ENCODE peak calls at places on chromosomes 2 and 18, in eight cellular contexts. One of them, this sample, is unnamed.

GRCh38 chr2:182167882-182168281 is 182.2 kb downstream of the PPP1R1C start:
- DNase-seq in neural progenitor cell: no peak
- DNase-seq in AG04450: no peak
- DNase-seq in activated CD8-positive, alpha-beta T cell treated with anti-CD3 and anti-CD28 coated beads for 36 hours: no peak
- DNase-seq in mesothelial cell of epicardium: no peak
- DNase-seq in fibroblast of pulmonary artery: peak
- DNase-seq in GM06990: no peak
- DNase-seq in fibroblast of the aortic adventitia: no peak
- DNase-seq in this sample: no peak

GRCh38 chr2:38700881-38701458 is 35.1 kb downstream of the GALM start:
- DNase-seq in neural progenitor cell: no peak
- DNase-seq in AG04450: peak
- DNase-seq in activated CD8-positive, alpha-beta T cell treated with anti-CD3 and anti-CD28 coated beads for 36 hours: no peak
- DNase-seq in mesothelial cell of epicardium: no peak
- DNase-seq in fibroblast of pulmonary artery: no peak
- DNase-seq in GM06990: no peak
- DNase-seq in fibroblast of the aortic adventitia: no peak
- DNase-seq in this sample: no peak

GRCh38 chr2:177187631-177188312 is 24.8 kb upstream of the HNRNPA3 start:
- DNase-seq in neural progenitor cell: no peak
- DNase-seq in AG04450: no peak
- DNase-seq in activated CD8-positive, alpha-beta T cell treated with anti-CD3 and anti-CD28 coated beads for 36 hours: no peak
- DNase-seq in mesothelial cell of epicardium: no peak
- DNase-seq in fibroblast of pulmonary artery: peak
- DNase-seq in GM06990: no peak
- DNase-seq in fibroblast of the aortic adventitia: peak
- DNase-seq in this sample: no peak

GRCh38 chr18:48300463-48300961 is 108.7 kb downstream of the ZBTB7C start:
- DNase-seq in neural progenitor cell: peak
- DNase-seq in AG04450: no peak
- DNase-seq in activated CD8-positive, alpha-beta T cell treated with anti-CD3 and anti-CD28 coated beads for 36 hours: peak
- DNase-seq in mesothelial cell of epicardium: no peak
- DNase-seq in fibroblast of pulmonary artery: no peak
- DNase-seq in GM06990: no peak
- DNase-seq in fibroblast of the aortic adventitia: no peak
- DNase-seq in this sample: no peak

GRCh38 chr2:23135481-23136100 is 249.4 kb upstream of the KLHL29 start:
- DNase-seq in neural progenitor cell: peak
- DNase-seq in AG04450: no peak
- DNase-seq in activated CD8-positive, alpha-beta T cell treated with anti-CD3 and anti-CD28 coated beads for 36 hours: no peak
- DNase-seq in mesothelial cell of epicardium: no peak
- DNase-seq in fibroblast of pulmonary artery: no peak
- DNase-seq in GM06990: no peak
- DNase-seq in fibroblast of the aortic adventitia: peak
- DNase-seq in this sample: no peak

GRCh38 chr2:112690853-112691390 is 29.9 kb upstream of the NT5DC4 start:
- DNase-seq in neural progenitor cell: peak
- DNase-seq in AG04450: no peak
- DNase-seq in activated CD8-positive, alpha-beta T cell treated with anti-CD3 and anti-CD28 coated beads for 36 hours: peak
- DNase-seq in mesothelial cell of epicardium: no peak
- DNase-seq in fibroblast of pulmonary artery: peak
- DNase-seq in GM06990: peak
- DNase-seq in fibroblast of the aortic adventitia: peak
- DNase-seq in this sample: peak

GRCh38 chr2:159090514-159091201 is 122.2 kb downstream of the TANC1 start:
- DNase-seq in neural progenitor cell: no peak
- DNase-seq in AG04450: no peak
- DNase-seq in activated CD8-positive, alpha-beta T cell treated with anti-CD3 and anti-CD28 coated beads for 36 hours: no peak
- DNase-seq in mesothelial cell of epicardium: no peak
- DNase-seq in fibroblast of pulmonary artery: peak
- DNase-seq in GM06990: no peak
- DNase-seq in fibroblast of the aortic adventitia: peak
- DNase-seq in this sample: peak

GRCh38 chr2:182647499-182647787 is 68.6 kb upstream of the DNAJC10 start:
- DNase-seq in neural progenitor cell: no peak
- DNase-seq in AG04450: no peak
- DNase-seq in activated CD8-positive, alpha-beta T cell treated with anti-CD3 and anti-CD28 coated beads for 36 hours: no peak
- DNase-seq in mesothelial cell of epicardium: no peak
- DNase-seq in fibroblast of pulmonary artery: no peak
- DNase-seq in GM06990: no peak
- DNase-seq in fibroblast of the aortic adventitia: no peak
- DNase-seq in this sample: no peak

GRCh38 chr2:71880846-71881610 is 266.6 kb downstream of the CYP26B1 start:
- DNase-seq in neural progenitor cell: no peak
- DNase-seq in AG04450: no peak
- DNase-seq in activated CD8-positive, alpha-beta T cell treated with anti-CD3 and anti-CD28 coated beads for 36 hours: no peak
- DNase-seq in mesothelial cell of epicardium: peak
- DNase-seq in fibroblast of pulmonary artery: peak
- DNase-seq in GM06990: no peak
- DNase-seq in fibroblast of the aortic adventitia: peak
- DNase-seq in this sample: no peak

GRCh38 chr2:54570925-54571694 is 115.0 kb downstream of the SPTBN1 start:
- DNase-seq in neural progenitor cell: no peak
- DNase-seq in AG04450: peak
- DNase-seq in activated CD8-positive, alpha-beta T cell treated with anti-CD3 and anti-CD28 coated beads for 36 hours: peak
- DNase-seq in mesothelial cell of epicardium: no peak
- DNase-seq in fibroblast of pulmonary artery: peak
- DNase-seq in GM06990: peak
- DNase-seq in fibroblast of the aortic adventitia: peak
- DNase-seq in this sample: peak

GRCh38 chr2:1234731-1235308 is 178.4 kb upstream of the TPO start:
- DNase-seq in neural progenitor cell: no peak
- DNase-seq in AG04450: no peak
- DNase-seq in activated CD8-positive, alpha-beta T cell treated with anti-CD3 and anti-CD28 coated beads for 36 hours: no peak
- DNase-seq in mesothelial cell of epicardium: no peak
- DNase-seq in fibroblast of pulmonary artery: peak
- DNase-seq in GM06990: no peak
- DNase-seq in fibroblast of the aortic adventitia: no peak
- DNase-seq in this sample: no peak

GRCh38 chr2:27020337-27020948 is 12.3 kb upstream of the TMEM214 start:
- DNase-seq in neural progenitor cell: no peak
- DNase-seq in AG04450: no peak
- DNase-seq in activated CD8-positive, alpha-beta T cell treated with anti-CD3 and anti-CD28 coated beads for 36 hours: no peak
- DNase-seq in mesothelial cell of epicardium: no peak
- DNase-seq in fibroblast of pulmonary artery: peak
- DNase-seq in GM06990: no peak
- DNase-seq in fibroblast of the aortic adventitia: peak
- DNase-seq in this sample: no peak

GRCh38 chr2:23241106-23241505 is 143.9 kb upstream of the KLHL29 start:
- DNase-seq in neural progenitor cell: no peak
- DNase-seq in AG04450: no peak
- DNase-seq in activated CD8-positive, alpha-beta T cell treated with anti-CD3 and anti-CD28 coated beads for 36 hours: no peak
- DNase-seq in mesothelial cell of epicardium: no peak
- DNase-seq in fibroblast of pulmonary artery: no peak
- DNase-seq in GM06990: no peak
- DNase-seq in fibroblast of the aortic adventitia: no peak
- DNase-seq in this sample: no peak

GRCh38 chr18:8611916-8612576 is 2.8 kb downstream of the RAB12 start:
- DNase-seq in neural progenitor cell: no peak
- DNase-seq in AG04450: no peak
- DNase-seq in activated CD8-positive, alpha-beta T cell treated with anti-CD3 and anti-CD28 coated beads for 36 hours: no peak
- DNase-seq in mesothelial cell of epicardium: no peak
- DNase-seq in fibroblast of pulmonary artery: no peak
- DNase-seq in GM06990: no peak
- DNase-seq in fibroblast of the aortic adventitia: no peak
- DNase-seq in this sample: no peak

GRCh38 chr18:8609711-8610441 is 639 bp downstream of the RAB12 start:
- DNase-seq in neural progenitor cell: peak
- DNase-seq in AG04450: no peak
- DNase-seq in activated CD8-positive, alpha-beta T cell treated with anti-CD3 and anti-CD28 coated beads for 36 hours: peak
- DNase-seq in mesothelial cell of epicardium: no peak
- DNase-seq in fibroblast of pulmonary artery: no peak
- DNase-seq in GM06990: peak
- DNase-seq in fibroblast of the aortic adventitia: no peak
- DNase-seq in this sample: no peak

GRCh38 chr18:8610442-8610801 is 1.2 kb downstream of the RAB12 start:
- DNase-seq in neural progenitor cell: peak
- DNase-seq in AG04450: no peak
- DNase-seq in activated CD8-positive, alpha-beta T cell treated with anti-CD3 and anti-CD28 coated beads for 36 hours: no peak
- DNase-seq in mesothelial cell of epicardium: no peak
- DNase-seq in fibroblast of pulmonary artery: no peak
- DNase-seq in GM06990: no peak
- DNase-seq in fibroblast of the aortic adventitia: peak
- DNase-seq in this sample: no peak

GRCh38 chr18:8607776-8608682 is 1.2 kb upstream of the RAB12 start:
- DNase-seq in neural progenitor cell: no peak
- DNase-seq in AG04450: peak
- DNase-seq in activated CD8-positive, alpha-beta T cell treated with anti-CD3 and anti-CD28 coated beads for 36 hours: no peak
- DNase-seq in mesothelial cell of epicardium: no peak
- DNase-seq in fibroblast of pulmonary artery: no peak
- DNase-seq in GM06990: peak
- DNase-seq in fibroblast of the aortic adventitia: peak
- DNase-seq in this sample: no peak

GRCh38 chr18:8608795-8609673 is at the start of gene RAB12:
- DNase-seq in neural progenitor cell: peak
- DNase-seq in AG04450: peak
- DNase-seq in activated CD8-positive, alpha-beta T cell treated with anti-CD3 and anti-CD28 coated beads for 36 hours: peak
- DNase-seq in mesothelial cell of epicardium: peak
- DNase-seq in fibroblast of pulmonary artery: peak
- DNase-seq in GM06990: peak
- DNase-seq in fibroblast of the aortic adventitia: peak
- DNase-seq in this sample: peak
- TF ChIP-seq CTCF in neural progenitor cell: peak
- TF ChIP-seq CTCF in AG04450: peak
- TF ChIP-seq CTCF in activated CD8-positive, alpha-beta T cell treated with anti-CD3 and anti-CD28 coated beads for 36 hours: peak
- TF ChIP-seq CTCF in mesothelial cell of epicardium: peak
- TF ChIP-seq CTCF in fibroblast of pulmonary artery: no peak
- TF ChIP-seq CTCF in GM06990: peak
- TF ChIP-seq CTCF in fibroblast of the aortic adventitia: peak
- TF ChIP-seq CTCF in this sample: peak

GRCh38 chr2:57465967-57466366 is 580.6 kb upstream of the VRK2 start:
- DNase-seq in neural progenitor cell: no peak
- DNase-seq in AG04450: no peak
- DNase-seq in activated CD8-positive, alpha-beta T cell treated with anti-CD3 and anti-CD28 coated beads for 36 hours: no peak
- DNase-seq in mesothelial cell of epicardium: no peak
- DNase-seq in fibroblast of pulmonary artery: no peak
- DNase-seq in GM06990: no peak
- DNase-seq in fibroblast of the aortic adventitia: no peak
- DNase-seq in this sample: no peak

GRCh38 chr2:57460875-57461274 is 585.7 kb upstream of the VRK2 start:
- DNase-seq in neural progenitor cell: no peak
- DNase-seq in AG04450: no peak
- DNase-seq in activated CD8-positive, alpha-beta T cell treated with anti-CD3 and anti-CD28 coated beads for 36 hours: no peak
- DNase-seq in mesothelial cell of epicardium: no peak
- DNase-seq in fibroblast of pulmonary artery: no peak
- DNase-seq in GM06990: no peak
- DNase-seq in fibroblast of the aortic adventitia: no peak
- DNase-seq in this sample: no peak

GRCh38 chr2:57465067-57465466 is 581.5 kb upstream of the VRK2 start:
- DNase-seq in neural progenitor cell: no peak
- DNase-seq in AG04450: no peak
- DNase-seq in activated CD8-positive, alpha-beta T cell treated with anti-CD3 and anti-CD28 coated beads for 36 hours: no peak
- DNase-seq in mesothelial cell of epicardium: no peak
- DNase-seq in fibroblast of pulmonary artery: no peak
- DNase-seq in GM06990: no peak
- DNase-seq in fibroblast of the aortic adventitia: no peak
- DNase-seq in this sample: no peak
- TF ChIP-seq CTCF in neural progenitor cell: no peak
- TF ChIP-seq CTCF in AG04450: no peak
- TF ChIP-seq CTCF in activated CD8-positive, alpha-beta T cell treated with anti-CD3 and anti-CD28 coated beads for 36 hours: no peak
- TF ChIP-seq CTCF in mesothelial cell of epicardium: no peak
- TF ChIP-seq CTCF in fibroblast of pulmonary artery: no peak
- TF ChIP-seq CTCF in GM06990: no peak
- TF ChIP-seq CTCF in fibroblast of the aortic adventitia: no peak
- TF ChIP-seq CTCF in this sample: no peak

DNA sequence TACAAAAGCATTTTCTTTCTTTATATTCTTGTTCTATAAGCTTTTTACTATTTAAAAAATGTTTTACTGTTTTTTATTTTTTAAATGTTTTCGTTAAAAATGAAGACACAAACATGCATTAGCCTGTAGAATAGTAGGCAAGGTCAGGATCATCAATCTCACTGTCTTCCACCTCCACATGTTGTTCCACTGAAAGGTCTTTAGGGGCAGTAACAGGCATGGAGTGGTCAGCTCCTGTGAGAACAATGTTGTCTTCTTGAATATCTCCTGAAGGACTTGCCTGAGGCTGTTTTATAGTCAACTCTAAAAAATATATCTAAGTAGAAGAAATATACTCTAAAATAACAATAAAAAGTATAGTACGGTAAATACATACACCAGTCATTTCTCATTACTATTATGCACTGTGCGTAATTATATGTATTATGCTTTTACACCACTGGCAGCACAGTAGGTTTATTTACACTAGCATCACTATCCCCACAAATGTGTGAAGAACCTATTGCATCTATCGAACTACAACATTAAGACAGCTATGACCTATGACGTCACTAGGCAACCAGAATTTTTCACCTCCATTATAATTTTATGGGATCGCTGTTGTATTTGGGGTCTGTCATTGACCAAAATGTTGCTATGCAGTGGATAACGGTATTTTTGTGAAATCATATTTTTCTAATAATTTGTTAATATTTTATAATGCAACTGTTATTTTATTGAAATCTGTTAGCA is 764.3 kb downstream of the METTL4 start:
- DNase-seq in neural progenitor cell: peak
- DNase-seq in AG04450: no peak
- DNase-seq in activated CD8-positive, alpha-beta T cell treated with anti-CD3 and anti-CD28 coated beads for 36 hours: no peak
- DNase-seq in mesothelial cell of epicardium: no peak
- DNase-seq in fibroblast of pulmonary artery: no peak
- DNase-seq in GM06990: no peak
- DNase-seq in fibroblast of the aortic adventitia: no peak
- DNase-seq in this sample: no peak
- TF ChIP-seq CTCF in neural progenitor cell: peak
- TF ChIP-seq CTCF in AG04450: no peak
- TF ChIP-seq CTCF in activated CD8-positive, alpha-beta T cell treated with anti-CD3 and anti-CD28 coated beads for 36 hours: no peak
- TF ChIP-seq CTCF in mesothelial cell of epicardium: no peak
- TF ChIP-seq CTCF in fibroblast of pulmonary artery: no peak
- TF ChIP-seq CTCF in GM06990: no peak
- TF ChIP-seq CTCF in fibroblast of the aortic adventitia: no peak
- TF ChIP-seq CTCF in this sample: no peak

GRCh38 chr2:33672896-33673295 is 73.8 kb upstream of the FAM98A start:
- DNase-seq in neural progenitor cell: no peak
- DNase-seq in AG04450: no peak
- DNase-seq in activated CD8-positive, alpha-beta T cell treated with anti-CD3 and anti-CD28 coated beads for 36 hours: no peak
- DNase-seq in mesothelial cell of epicardium: no peak
- DNase-seq in fibroblast of pulmonary artery: no peak
- DNase-seq in GM06990: no peak
- DNase-seq in fibroblast of the aortic adventitia: no peak
- DNase-seq in this sample: no peak

GRCh38 chr2:33673937-33674336 is 74.8 kb upstream of the FAM98A start:
- DNase-seq in neural progenitor cell: no peak
- DNase-seq in AG04450: no peak
- DNase-seq in activated CD8-positive, alpha-beta T cell treated with anti-CD3 and anti-CD28 coated beads for 36 hours: no peak
- DNase-seq in mesothelial cell of epicardium: no peak
- DNase-seq in fibroblast of pulmonary artery: peak
- DNase-seq in GM06990: no peak
- DNase-seq in fibroblast of the aortic adventitia: peak
- DNase-seq in this sample: no peak

GRCh38 chr2:33672389-33672788 is 73.3 kb upstream of the FAM98A start:
- DNase-seq in neural progenitor cell: no peak
- DNase-seq in AG04450: no peak
- DNase-seq in activated CD8-positive, alpha-beta T cell treated with anti-CD3 and anti-CD28 coated beads for 36 hours: no peak
- DNase-seq in mesothelial cell of epicardium: no peak
- DNase-seq in fibroblast of pulmonary artery: no peak
- DNase-seq in GM06990: no peak
- DNase-seq in fibroblast of the aortic adventitia: no peak
- DNase-seq in this sample: no peak

GRCh38 chr2:33671198-33671597 is 72.1 kb upstream of the FAM98A start:
- DNase-seq in neural progenitor cell: no peak
- DNase-seq in AG04450: no peak
- DNase-seq in activated CD8-positive, alpha-beta T cell treated with anti-CD3 and anti-CD28 coated beads for 36 hours: no peak
- DNase-seq in mesothelial cell of epicardium: no peak
- DNase-seq in fibroblast of pulmonary artery: no peak
- DNase-seq in GM06990: no peak
- DNase-seq in fibroblast of the aortic adventitia: no peak
- DNase-seq in this sample: no peak

GRCh38 chr2:33670392-33670937 is 71.4 kb upstream of the FAM98A start:
- DNase-seq in neural progenitor cell: peak
- DNase-seq in AG04450: no peak
- DNase-seq in activated CD8-positive, alpha-beta T cell treated with anti-CD3 and anti-CD28 coated beads for 36 hours: no peak
- DNase-seq in mesothelial cell of epicardium: no peak
- DNase-seq in fibroblast of pulmonary artery: no peak
- DNase-seq in GM06990: no peak
- DNase-seq in fibroblast of the aortic adventitia: no peak
- DNase-seq in this sample: no peak
- TF ChIP-seq CTCF in neural progenitor cell: peak
- TF ChIP-seq CTCF in AG04450: peak
- TF ChIP-seq CTCF in activated CD8-positive, alpha-beta T cell treated with anti-CD3 and anti-CD28 coated beads for 36 hours: no peak
- TF ChIP-seq CTCF in mesothelial cell of epicardium: no peak
- TF ChIP-seq CTCF in fibroblast of pulmonary artery: no peak
- TF ChIP-seq CTCF in GM06990: peak
- TF ChIP-seq CTCF in fibroblast of the aortic adventitia: peak
- TF ChIP-seq CTCF in this sample: no peak

This sample was measured in GM10248.